ENCODE peak calls at places on chromosomes 5 and 9, in ten cellular contexts. E, L, N, F, S, U, Y, W, D and V are unnamed samples.

GRCh38 chr5:121189569-121190305 is 661.9 kb upstream of the FTMT start:
- DNase-seq in E (no peak), S (no peak), D (peak), U (no peak), F (no peak), W (no peak), L (no peak), Y (peak), N (peak), V (no peak)

GRCh38 chr9:35645736-35646582 is 4.8 kb downstream of the SIT1 start:
- DNase-seq in E (peak), S (peak), F (peak), Y (peak), U (no peak), W (no peak), D (peak), L (no peak), N (no peak), V (no peak)

GRCh38 chr9:134290603-134291451 is 35.4 kb upstream of the RXRA start:
- DNase-seq in W (peak), Y (no peak), D (no peak), E (no peak), S (no peak), U (no peak), L (no peak), F (no peak), N (no peak), V (no peak)

GRCh38 chr5:67375606-67376005 is 179.0 kb upstream of the CD180 start:
- DNase-seq in E (no peak), D (no peak), S (no peak), U (no peak), W (no peak), L (no peak), F (no peak), Y (no peak), N (no peak), V (no peak)

GRCh38 chr5:75952963-75953362 is 130.2 kb upstream of the SV2C start:
- DNase-seq in E (no peak), D (no peak), F (no peak), U (no peak), N (no peak), Y (no peak), S (no peak), W (no peak), L (no peak), V (no peak)

GRCh38 chr9:92590386-92590785 is 54.6 kb upstream of the ECM2 start:
- DNase-seq in D (peak), U (no peak), N (peak), L (peak), W (peak), E (no peak), S (no peak), Y (no peak), F (no peak), V (no peak)

GRCh38 chr9:69999331-69999730 is 44.3 kb upstream of the MAMDC2 start:
- DNase-seq in S (no peak), U (no peak), N (no peak), F (no peak), D (no peak), E (no peak), Y (no peak), W (no peak), L (no peak), V (no peak)

GRCh38 chr9:122897969-122898368 is 7.2 kb downstream of the RC3H2 start:
- DNase-seq in U (no peak), F (no peak), Y (no peak), S (no peak), N (peak), L (no peak), W (no peak), E (no peak), D (peak), V (no peak)

GRCh38 chr9:70058569-70059161 is 15.0 kb downstream of the MAMDC2 start:
- DNase-seq in F (no peak), S (no peak), E (no peak), W (no peak), L (no peak), Y (no peak), N (no peak), D (no peak), U (no peak), V (no peak)

GRCh38 chr5:23352437-23352836 is 155.0 kb upstream of the PRDM9 start:
- DNase-seq in Y (no peak), N (no peak), F (peak), D (no peak), U (no peak), W (no peak), S (no peak), E (no peak), L (no peak), V (no peak)

GRCh38 chr5:144368556-144368955 is 197.9 kb downstream of the KCTD16 start:
- DNase-seq in W (no peak), S (no peak), E (no peak), D (peak), U (no peak), N (peak), Y (no peak), F (no peak), L (no peak), V (no peak)

GRCh38 chr5:160165137-160166068 is 46.2 kb upstream of the PWWP2A start:
- DNase-seq in S (no peak), F (peak), N (peak), Y (peak), L (peak), E (peak), U (peak), W (peak), D (peak), V (no peak)

GRCh38 chr5:31750215-31750614 is 111.3 kb downstream of the PDZD2 start:
- DNase-seq in N (no peak), W (no peak), L (no peak), S (no peak), U (no peak), Y (no peak), E (no peak), F (no peak), D (no peak), V (no peak)

GRCh38 chr9:69249337-69249736 is 75.3 kb downstream of the TJP2 start:
- DNase-seq in S (no peak), L (no peak), Y (no peak), U (no peak), D (no peak), E (no peak), W (peak), N (peak), F (peak), V (no peak)

GRCh38 chr5:38731461-38731860 is 114.4 kb upstream of the OSMR start:
- DNase-seq in E (no peak), L (no peak), F (no peak), W (no peak), S (no peak), D (no peak), Y (no peak), N (no peak), U (no peak), V (no peak)

GRCh38 chr5:157222506-157223230 is 42.0 kb downstream of the ITK start:
- DNase-seq in W (no peak), F (no peak), D (peak), S (no peak), Y (no peak), N (peak), U (no peak), L (no peak), E (no peak), V (no peak)

GRCh38 chr5:127320032-127320945 is 29.7 kb downstream of the MEGF10 start:
- DNase-seq in W (no peak), L (no peak), S (no peak), Y (peak), E (no peak), U (no peak), F (no peak), D (peak), N (no peak), V (no peak)

GRCh38 chr5:37005252-37005651 is 128.7 kb downstream of the NIPBL start:
- DNase-seq in E (no peak), U (no peak), D (peak), W (no peak), S (no peak), N (peak), F (no peak), L (no peak), Y (no peak), V (no peak)

GRCh38 chr5:55692509-55692908 is 19.6 kb downstream of the SLC38A9 start:
- DNase-seq in E (no peak), W (no peak), S (no peak), F (no peak), N (no peak), Y (no peak), L (no peak), U (no peak), D (no peak), V (no peak)

GRCh38 chr5:75566710-75567309 is 44.4 kb upstream of the ANKDD1B start:
- DNase-seq in U (peak), F (no peak), S (peak), N (peak), L (no peak), D (peak), Y (peak), W (no peak), E (no peak), V (peak)

GRCh38 chr9:69323886-69324285 is 1.1 kb upstream of the ENTREP1 start:
- DNase-seq in E (no peak), L (no peak), Y (no peak), N (no peak), F (no peak), W (no peak), U (no peak), D (no peak), S (no peak), V (no peak)

GRCh38 chr5:74239268-74239667 is 401.3 kb downstream of the ENC1 start:
- DNase-seq in L (no peak), F (no peak), S (no peak), W (no peak), U (no peak), D (no peak), E (no peak), Y (no peak), N (no peak), V (no peak)

GRCh38 chr9:38432922-38433510 is 8.8 kb upstream of the IGFBPL1 start:
- DNase-seq in N (peak), F (peak), U (peak), W (no peak), L (peak), D (peak), Y (peak), E (no peak), S (no peak), V (no peak)

GRCh38 chr9:124510650-124511425 is 3.6 kb upstream of the NR5A1 start:
- DNase-seq in L (no peak), F (no peak), S (no peak), U (no peak), Y (no peak), W (no peak), E (no peak), N (peak), D (peak), V (no peak)

GRCh38 chr5:54669285-54669684 is 151.7 kb downstream of the SNX18 start:
- DNase-seq in F (no peak), S (no peak), E (no peak), U (no peak), N (peak), L (no peak), W (no peak), D (peak), Y (peak), V (no peak)

GRCh38 chr5:59036274-59036961 is 453.5 kb downstream of the RAB3C start:
- DNase-seq in D (peak), L (no peak), Y (peak), U (peak), N (peak), W (no peak), S (no peak), F (no peak), E (no peak), V (no peak)

GRCh38 chr5:153753645-153754432 is 263.4 kb downstream of the GRIA1 start:
- DNase-seq in S (no peak), N (no peak), L (no peak), W (no peak), D (peak), E (no peak), U (no peak), F (no peak), Y (no peak), V (no peak)

GRCh38 chr9:35652829-35653209 is 2.1 kb upstream of the SIT1 start:
- DNase-seq in Y (no peak), U (no peak), N (no peak), E (no peak), W (no peak), S (no peak), D (no peak), F (no peak), L (no peak), V (no peak)

GRCh38 chr9:108163321-108164005 is 673.9 kb upstream of the KLF4 start:
- DNase-seq in E (no peak), L (no peak), U (no peak), D (peak), Y (peak), W (no peak), S (no peak), F (peak), N (peak), V (no peak)

GRCh38 chr5:129053438-129053837 is 41.1 kb upstream of the ISOC1 start:
- DNase-seq in S (no peak), D (no peak), U (no peak), E (no peak), W (no peak), Y (no peak), F (no peak), N (no peak), L (no peak), V (no peak)

GRCh38 chr5:179974946-179975712 is 67.4 kb upstream of the TBC1D9B start:
- DNase-seq in N (no peak), S (peak), F (peak), D (peak), Y (peak), W (peak), E (no peak), L (no peak), U (no peak), V (peak)

GRCh38 chr5:65876496-65876895 is 49.9 kb upstream of the ERBIN start:
- DNase-seq in W (no peak), L (no peak), U (no peak), E (no peak), F (no peak), N (no peak), D (peak), Y (no peak), S (no peak), V (no peak)

GRCh38 chr9:4862506-4863250 is 69.9 kb downstream of the RCL1 start:
- DNase-seq in N (peak), Y (no peak), L (no peak), E (no peak), D (peak), W (no peak), F (no peak), U (no peak), S (no peak), V (no peak)

GRCh38 chr5:111755942-111756353 is 1.0 kb downstream of the NREP start:
- DNase-seq in F (peak), N (peak), Y (no peak), L (no peak), U (no peak), E (no peak), W (no peak), D (peak), S (no peak), V (no peak)

GRCh38 chr9:91604451-91604850 is 180.8 kb upstream of the NFIL3 start:
- DNase-seq in D (no peak), S (no peak), U (peak), Y (no peak), F (no peak), L (no peak), E (no peak), N (no peak), W (no peak), V (no peak)

GRCh38 chr5:25489834-25490538 is 845.2 kb upstream of the CDH10 start:
- DNase-seq in D (peak), F (no peak), N (no peak), U (no peak), S (no peak), W (no peak), Y (no peak), E (no peak), L (no peak), V (no peak)

GRCh38 chr5:50923768-50924113 is 257.3 kb downstream of the PARP8 start:
- DNase-seq in E (no peak), U (no peak), D (no peak), Y (no peak), W (no peak), L (no peak), N (no peak), S (no peak), F (no peak), V (no peak)

GRCh38 chr9:96854073-96854876 is at the start of gene ZNF782:
- DNase-seq in D (peak), F (peak), U (peak), L (peak), Y (peak), E (peak), N (peak), S (peak), W (peak), V (peak)
- TF ChIP-seq CTCF in D (no peak), F (peak), U (no peak), L (no peak), Y (no peak), E (no peak), N (no peak), S (no peak), W (no peak), V (no peak)

GRCh38 chr9:106668534-106668933 is 194.4 kb upstream of the ZNF462 start:
- DNase-seq in W (no peak), U (no peak), L (no peak), N (no peak), E (no peak), D (no peak), F (no peak), S (no peak), Y (no peak), V (no peak)

GRCh38 chr9:106675780-106676179 is 187.2 kb upstream of the ZNF462 start:
- DNase-seq in N (no peak), L (no peak), U (no peak), S (no peak), W (peak), Y (no peak), E (no peak), D (no peak), F (no peak), V (no peak)

GRCh38 chr9:106670418-106670817 is 192.5 kb upstream of the ZNF462 start:
- DNase-seq in D (no peak), N (no peak), S (no peak), E (peak), L (no peak), W (no peak), F (no peak), U (no peak), Y (no peak), V (no peak)
- TF ChIP-seq CTCF in D (no peak), N (no peak), S (no peak), E (no peak), L (no peak), W (no peak), F (no peak), U (no peak), Y (no peak), V (no peak)

GRCh38 chr5:93620487-93621339 is 37.7 kb downstream of the NR2F1 start:
- DNase-seq in W (peak), L (no peak), U (no peak), E (peak), Y (peak), S (peak), N (peak), F (peak), D (peak), V (peak)
- TF ChIP-seq CTCF in W (no peak), L (no peak), U (peak), E (no peak), Y (no peak), S (no peak), N (peak), F (peak), D (no peak), V (no peak)

DNA sequence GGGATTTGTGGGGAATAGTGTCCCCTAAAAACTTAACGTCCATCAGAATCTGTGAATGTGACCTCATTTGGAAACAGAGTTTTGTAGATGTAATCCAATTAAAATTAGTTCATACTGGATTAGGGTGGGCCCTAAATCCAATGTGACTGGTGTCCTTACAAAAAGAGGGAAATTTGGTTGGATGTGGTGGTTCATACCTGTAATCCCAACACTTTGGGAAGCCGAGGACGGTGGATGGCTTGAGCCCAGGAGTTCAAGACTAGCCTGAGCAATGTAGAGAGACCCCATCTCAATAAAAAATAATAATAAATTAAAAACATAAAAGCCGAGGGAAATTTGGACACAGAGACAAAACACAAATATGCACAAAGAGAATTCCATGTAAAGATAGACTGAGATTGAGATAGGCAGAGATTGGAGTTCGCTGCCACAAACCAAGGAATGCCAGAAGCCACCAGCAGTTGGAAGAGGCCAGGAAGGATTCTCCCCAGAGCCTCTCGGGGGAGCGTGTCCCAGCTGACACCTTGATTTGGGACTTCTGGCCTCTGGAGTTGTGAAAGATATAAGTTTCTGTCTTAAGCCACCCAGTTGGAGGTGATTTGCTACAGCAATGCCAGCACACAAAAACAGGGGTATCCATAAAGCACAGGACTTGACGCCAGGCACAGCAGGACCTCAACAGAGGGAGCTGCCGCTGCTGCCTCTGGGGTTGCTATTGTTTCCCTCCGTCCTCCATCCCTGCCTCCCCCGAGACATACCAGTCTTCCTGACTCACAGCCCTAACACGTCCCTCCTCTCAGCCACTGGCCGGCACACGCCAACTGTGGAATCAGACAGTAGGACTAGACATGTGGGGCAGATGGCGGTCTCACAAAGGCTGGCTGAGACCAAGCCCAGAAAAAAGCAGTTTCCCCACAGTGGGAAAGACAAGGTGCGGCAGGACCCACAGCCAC is 73.8 kb upstream of the IL17B start:
- DNase-seq in W (peak), D (peak), E (no peak), S (no peak), N (peak), U (no peak), Y (peak), F (peak), L (peak), V (no peak)
- TF ChIP-seq CTCF in W (no peak), D (peak), E (no peak), S (no peak), N (peak), U (peak), Y (peak), F (no peak), L (no peak), V (no peak)